ENCODE peak calls at places on chromosomes 6 and 20, in ten cellular contexts. M is stomach, H is breast epithelium, Q is GM12878, J is fibroblast of lung, A is transverse colon, W is left ventricle myocardium inferior, K is OCI-LY7, U is PC-9, N is HCT116. G is an unnamed sample.
A peak's percentile ranks its signal among the peaks of the same experiment; 100 is the strongest.

GRCh38 chr20:35510946-35511735 is 18.3 kb downstream of the C20orf173 start:
- DNase-seq in M (no peak), H (no peak), Q (no peak), J (peak; percentile 66), A (no peak), W (no peak), K (no peak), U (no peak), N (no peak), G (no peak)

GRCh38 chr6:27575594-27576361 is 102.9 kb upstream of the ZNF184 start:
- DNase-seq in M (no peak), H (no peak), Q (no peak), J (peak; percentile 7), A (no peak), W (no peak), K (no peak), U (no peak), N (peak; percentile 41), G (no peak)

GRCh38 chr6:3001773-3002293 is 2.1 kb downstream of the NQO2 start:
- DNase-seq in M (no peak), H (no peak), Q (no peak), J (peak; percentile 70), A (no peak), W (no peak), K (peak; percentile 18), U (peak; percentile 71), N (peak; percentile 71), G (no peak)

GRCh38 chr20:23136893-23137745 is 51.0 kb upstream of the CD93 start:
- DNase-seq in M (no peak), H (no peak), Q (no peak), J (peak; percentile 39), A (no peak), W (no peak), K (no peak), U (peak; percentile 92), N (no peak), G (no peak)

GRCh38 chr6:163533443-163533842 is 118.9 kb downstream of the QKI start:
- DNase-seq in M (no peak), H (no peak), Q (no peak), J (peak; percentile 93), A (no peak), W (no peak), K (no peak), U (peak; percentile 46), N (no peak), G (peak; percentile 80)

GRCh38 chr20:33991498-33991897 is 2.2 kb upstream of the RALY start:
- DNase-seq in M (no peak), H (no peak), Q (no peak), J (no peak), A (no peak), W (no peak), K (peak; percentile 22), U (no peak), N (no peak), G (no peak)

GRCh38 chr6:25485820-25486559 is 166.0 kb upstream of the SCGN start:
- DNase-seq in M (peak; percentile 37), H (no peak), Q (no peak), J (no peak), A (no peak), W (peak; percentile 66), K (no peak), U (no peak), N (no peak), G (no peak)

GRCh38 chr6:144423167-144423566 is 138.0 kb downstream of the UTRN start:
- DNase-seq in M (no peak), H (no peak), Q (no peak), J (no peak), A (no peak), W (no peak), K (no peak), U (no peak), N (no peak), G (no peak)

GRCh38 chr6:38138374-38138773 is 318.8 kb downstream of the ZFAND3 start:
- DNase-seq in M (no peak), H (no peak), Q (no peak), J (no peak), A (no peak), W (no peak), K (no peak), U (no peak), N (no peak), G (no peak)

GRCh38 chr6:152478377-152479010 is 158.7 kb downstream of the SYNE1 start:
- DNase-seq in M (no peak), H (no peak), Q (no peak), J (no peak), A (no peak), W (no peak), K (no peak), U (no peak), N (no peak), G (no peak)

GRCh38 chr6:142399739-142400138 is 97.9 kb downstream of the ADGRG6 start:
- DNase-seq in M (no peak), H (no peak), Q (no peak), J (no peak), A (no peak), W (no peak), K (no peak), U (no peak), N (no peak), G (no peak)

GRCh38 chr6:158475344-158476302 is 84.3 kb upstream of the TMEM181 start:
- DNase-seq in M (peak; percentile 34), H (no peak), Q (peak; percentile 88), J (peak; percentile 79), A (peak; percentile 26), W (no peak), K (no peak), U (peak; percentile 70), N (no peak), G (no peak)
- H3K4me3 ChIP-seq in M (no peak overlapping the region), H (no peak overlapping the region), Q (peak overlapping the region; percentile 55), J (no peak overlapping the region), A (no peak overlapping the region), W (no peak overlapping the region), K (no peak overlapping the region), U (peak overlapping the region; percentile 12), N (no peak overlapping the region), G (no peak overlapping the region)

DNA sequence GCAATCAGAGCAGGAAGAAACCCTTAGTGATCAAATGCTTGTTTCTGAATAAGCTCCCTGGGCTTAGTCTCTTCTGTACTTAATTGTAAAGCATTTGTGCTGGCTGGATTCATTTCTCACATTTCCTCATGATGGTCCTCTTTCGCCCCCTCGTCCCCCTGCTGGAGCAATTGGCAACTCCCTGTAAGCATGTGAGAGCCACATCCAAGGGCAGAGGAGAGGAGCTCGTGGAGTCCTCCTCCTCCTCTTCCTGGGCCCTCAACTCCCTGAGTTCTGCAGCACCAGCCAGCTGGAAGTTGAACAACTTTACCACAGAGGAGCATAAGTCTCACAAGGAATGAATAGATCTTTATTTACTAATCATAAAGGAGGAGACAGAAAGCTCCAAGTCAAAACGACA is 12.6 kb downstream of the ANKEF1 start:
- DNase-seq in M (no peak), H (no peak), Q (no peak), J (peak; percentile 17), A (no peak), W (no peak), K (no peak), U (no peak), N (no peak), G (no peak)
- TF ChIP-seq CTCF in M (no peak), H (no peak), Q (no peak), J (peak; percentile 38), A (no peak), W (no peak), K (peak; percentile 32), U (no peak), N (no peak), G (peak; percentile 43)

GRCh38 chr20:29297411-29298270 is 1959.8 kb upstream of the DEFB115 start:
- DNase-seq in M (no peak), H (no peak), Q (no peak), J (no peak), A (no peak), W (no peak), K (no peak), U (no peak), N (no peak), G (no peak)
- H3K9me3 ChIP-seq in M (peaks cover 47% of the 10 kb centered on the region), H (peaks cover 54% of the 10 kb centered on the region), Q (no peaks in the 10 kb centered on the region), J (no peaks in the 10 kb centered on the region), A (peaks cover 32% of the 10 kb centered on the region), W (peaks cover 67% of the 10 kb centered on the region), K (no peaks in the 10 kb centered on the region), U (no peaks in the 10 kb centered on the region), N (no peaks in the 10 kb centered on the region), G (peaks cover 70% of the 10 kb centered on the region)

DNA sequence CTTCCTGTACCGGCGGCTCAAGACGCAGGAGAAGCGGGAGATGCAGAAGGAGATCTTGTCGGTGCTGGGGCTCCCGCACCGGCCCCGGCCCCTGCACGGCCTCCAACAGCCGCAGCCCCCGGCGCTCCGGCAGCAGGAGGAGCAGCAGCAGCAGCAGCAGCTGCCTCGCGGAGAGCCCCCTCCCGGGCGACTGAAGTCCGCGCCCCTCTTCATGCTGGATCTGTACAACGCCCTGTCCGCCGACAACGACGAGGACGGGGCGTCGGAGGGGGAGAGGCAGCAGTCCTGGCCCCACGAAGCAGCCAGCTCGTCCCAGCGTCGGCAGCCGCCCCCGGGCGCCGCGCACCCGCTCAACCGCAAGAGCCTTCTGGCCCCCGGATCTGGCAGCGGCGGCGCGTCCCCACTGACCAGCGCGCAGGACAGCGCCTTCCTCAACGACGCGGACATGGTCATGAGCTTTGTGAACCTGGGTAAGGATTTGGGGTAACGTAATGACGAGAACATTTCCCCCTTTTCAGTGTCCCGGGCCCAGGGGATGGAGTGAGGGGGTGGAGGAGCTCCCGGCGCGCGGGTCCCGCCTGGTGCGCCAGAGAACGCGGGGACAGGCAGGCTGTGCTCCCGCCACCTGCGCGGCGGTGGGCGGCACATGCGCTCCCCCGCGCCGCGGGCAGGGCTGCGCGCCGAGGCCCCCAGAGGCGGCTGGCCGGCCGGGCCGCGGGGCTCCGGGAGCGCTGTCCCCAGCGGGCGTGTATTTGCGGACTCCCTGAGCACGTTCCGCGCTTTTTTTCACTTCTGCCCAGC is 1.5 kb downstream of the BMP6 start:
- DNase-seq in M (no peak), H (no peak), Q (no peak), J (peak; percentile 24), A (no peak), W (no peak), K (peak; percentile 11), U (no peak), N (no peak), G (no peak)
- H3K4me3 ChIP-seq in M (peak overlapping the region; percentile 54), H (peak overlapping the region; percentile 62), Q (peak overlapping the region; percentile 21), J (peak overlapping the region; percentile 22), A (peak overlapping the region; percentile 50), W (peak overlapping the region; percentile 81), K (peak overlapping the region; percentile 45), U (no peak overlapping the region), N (no peak overlapping the region), G (peak overlapping the region; percentile 47)

G was measured in AG04450.